ENCODE peak calls at places on chromosome 5, in seven cellular contexts. One of them, this sample, is unnamed.

GRCh38 chr5:1103505-1104326 is 8.1 kb downstream of the SLC12A7 start:
- DNase-seq in T-helper 2 cell: peak
- DNase-seq in astrocyte: no peak
- DNase-seq in bronchial epithelial cell: no peak
- DNase-seq in activated naive CD8-positive, alpha-beta T cell treated with anti-CD3 and anti-CD28 coated beads, Interleukin-2, amount 50 U/mL, for 24 hours: no peak
- DNase-seq in HCEC 1CT: no peak
- DNase-seq in HTR-8/SVneo: no peak
- DNase-seq in this sample: no peak

GRCh38 chr5:171308453-171309275 is at the start of gene TLX3:
- DNase-seq in HTR-8/SVneo: peak
- DNase-seq in activated naive CD8-positive, alpha-beta T cell treated with anti-CD3 and anti-CD28 coated beads, Interleukin-2, amount 50 U/mL, for 24 hours: no peak
- DNase-seq in HCEC 1CT: no peak
- DNase-seq in bronchial epithelial cell: peak
- DNase-seq in astrocyte: no peak
- DNase-seq in T-helper 2 cell: no peak
- DNase-seq in this sample: no peak

GRCh38 chr5:1925111-1926070 is 42.7 kb upstream of the IRX4 start:
- DNase-seq in HCEC 1CT: no peak
- DNase-seq in activated naive CD8-positive, alpha-beta T cell treated with anti-CD3 and anti-CD28 coated beads, Interleukin-2, amount 50 U/mL, for 24 hours: no peak
- DNase-seq in T-helper 2 cell: no peak
- DNase-seq in astrocyte: no peak
- DNase-seq in HTR-8/SVneo: no peak
- DNase-seq in bronchial epithelial cell: no peak
- DNase-seq in this sample: no peak

GRCh38 chr5:147417133-147417813 is 92.6 kb downstream of the DPYSL3 start:
- DNase-seq in astrocyte: peak
- DNase-seq in HTR-8/SVneo: no peak
- DNase-seq in T-helper 2 cell: no peak
- DNase-seq in activated naive CD8-positive, alpha-beta T cell treated with anti-CD3 and anti-CD28 coated beads, Interleukin-2, amount 50 U/mL, for 24 hours: no peak
- DNase-seq in HCEC 1CT: peak
- DNase-seq in bronchial epithelial cell: peak
- DNase-seq in this sample: no peak

GRCh38 chr5:141655020-141655419 is 3.8 kb upstream of the FCHSD1 start:
- DNase-seq in T-helper 2 cell: no peak
- DNase-seq in astrocyte: no peak
- DNase-seq in HTR-8/SVneo: no peak
- DNase-seq in HCEC 1CT: no peak
- DNase-seq in activated naive CD8-positive, alpha-beta T cell treated with anti-CD3 and anti-CD28 coated beads, Interleukin-2, amount 50 U/mL, for 24 hours: no peak
- DNase-seq in bronchial epithelial cell: no peak
- DNase-seq in this sample: no peak

GRCh38 chr5:73938280-73938937 is 312.4 kb downstream of the ARHGEF28 start:
- DNase-seq in activated naive CD8-positive, alpha-beta T cell treated with anti-CD3 and anti-CD28 coated beads, Interleukin-2, amount 50 U/mL, for 24 hours: no peak
- DNase-seq in HTR-8/SVneo: peak
- DNase-seq in astrocyte: peak
- DNase-seq in HCEC 1CT: peak
- DNase-seq in T-helper 2 cell: no peak
- DNase-seq in bronchial epithelial cell: peak
- DNase-seq in this sample: peak

GRCh38 chr5:53568868-53569267 is 8.4 kb downstream of the NDUFS4 start:
- DNase-seq in T-helper 2 cell: no peak
- DNase-seq in astrocyte: no peak
- DNase-seq in HTR-8/SVneo: no peak
- DNase-seq in bronchial epithelial cell: no peak
- DNase-seq in HCEC 1CT: no peak
- DNase-seq in activated naive CD8-positive, alpha-beta T cell treated with anti-CD3 and anti-CD28 coated beads, Interleukin-2, amount 50 U/mL, for 24 hours: no peak
- DNase-seq in this sample: no peak

GRCh38 chr5:181054871-181055494 is 14.9 kb downstream of the BTNL9 start:
- DNase-seq in T-helper 2 cell: no peak
- DNase-seq in activated naive CD8-positive, alpha-beta T cell treated with anti-CD3 and anti-CD28 coated beads, Interleukin-2, amount 50 U/mL, for 24 hours: no peak
- DNase-seq in astrocyte: no peak
- DNase-seq in HCEC 1CT: no peak
- DNase-seq in bronchial epithelial cell: no peak
- DNase-seq in HTR-8/SVneo: no peak
- DNase-seq in this sample: no peak

GRCh38 chr5:91206734-91207133 is 176.4 kb downstream of the ARRDC3 start:
- DNase-seq in astrocyte: peak
- DNase-seq in activated naive CD8-positive, alpha-beta T cell treated with anti-CD3 and anti-CD28 coated beads, Interleukin-2, amount 50 U/mL, for 24 hours: no peak
- DNase-seq in bronchial epithelial cell: peak
- DNase-seq in HTR-8/SVneo: no peak
- DNase-seq in T-helper 2 cell: no peak
- DNase-seq in HCEC 1CT: peak
- DNase-seq in this sample: peak

GRCh38 chr5:45411971-45412612 is 284.1 kb downstream of the HCN1 start:
- DNase-seq in astrocyte: peak
- DNase-seq in T-helper 2 cell: no peak
- DNase-seq in HCEC 1CT: peak
- DNase-seq in activated naive CD8-positive, alpha-beta T cell treated with anti-CD3 and anti-CD28 coated beads, Interleukin-2, amount 50 U/mL, for 24 hours: no peak
- DNase-seq in HTR-8/SVneo: no peak
- DNase-seq in bronchial epithelial cell: no peak
- DNase-seq in this sample: peak

GRCh38 chr5:14676320-14676719 is 11.8 kb downstream of the OTULIN start:
- DNase-seq in activated naive CD8-positive, alpha-beta T cell treated with anti-CD3 and anti-CD28 coated beads, Interleukin-2, amount 50 U/mL, for 24 hours: peak
- DNase-seq in HCEC 1CT: peak
- DNase-seq in astrocyte: peak
- DNase-seq in bronchial epithelial cell: peak
- DNase-seq in T-helper 2 cell: no peak
- DNase-seq in HTR-8/SVneo: no peak
- DNase-seq in this sample: no peak

GRCh38 chr5:75046366-75047142 is 5.8 kb downstream of the GCNT4 start:
- DNase-seq in HTR-8/SVneo: no peak
- DNase-seq in T-helper 2 cell: no peak
- DNase-seq in HCEC 1CT: no peak
- DNase-seq in astrocyte: no peak
- DNase-seq in activated naive CD8-positive, alpha-beta T cell treated with anti-CD3 and anti-CD28 coated beads, Interleukin-2, amount 50 U/mL, for 24 hours: no peak
- DNase-seq in bronchial epithelial cell: peak
- DNase-seq in this sample: no peak

GRCh38 chr5:2752059-2752874 is 790 bp upstream of the IRX2 start:
- DNase-seq in T-helper 2 cell: no peak
- DNase-seq in HCEC 1CT: no peak
- DNase-seq in astrocyte: no peak
- DNase-seq in HTR-8/SVneo: no peak
- DNase-seq in bronchial epithelial cell: no peak
- DNase-seq in activated naive CD8-positive, alpha-beta T cell treated with anti-CD3 and anti-CD28 coated beads, Interleukin-2, amount 50 U/mL, for 24 hours: no peak
- DNase-seq in this sample: peak

GRCh38 chr5:20683241-20683940 is 695.4 kb upstream of the CDH18 start:
- DNase-seq in bronchial epithelial cell: peak
- DNase-seq in HCEC 1CT: no peak
- DNase-seq in T-helper 2 cell: no peak
- DNase-seq in astrocyte: no peak
- DNase-seq in activated naive CD8-positive, alpha-beta T cell treated with anti-CD3 and anti-CD28 coated beads, Interleukin-2, amount 50 U/mL, for 24 hours: no peak
- DNase-seq in HTR-8/SVneo: no peak
- DNase-seq in this sample: no peak

GRCh38 chr5:40121236-40121635 is 558.5 kb upstream of the PTGER4 start:
- DNase-seq in activated naive CD8-positive, alpha-beta T cell treated with anti-CD3 and anti-CD28 coated beads, Interleukin-2, amount 50 U/mL, for 24 hours: no peak
- DNase-seq in HCEC 1CT: peak
- DNase-seq in T-helper 2 cell: no peak
- DNase-seq in astrocyte: no peak
- DNase-seq in bronchial epithelial cell: no peak
- DNase-seq in HTR-8/SVneo: no peak
- DNase-seq in this sample: no peak

GRCh38 chr5:99929067-99929805 is 605.9 kb upstream of the FAM174A start:
- DNase-seq in astrocyte: no peak
- DNase-seq in HCEC 1CT: no peak
- DNase-seq in T-helper 2 cell: no peak
- DNase-seq in bronchial epithelial cell: no peak
- DNase-seq in HTR-8/SVneo: no peak
- DNase-seq in activated naive CD8-positive, alpha-beta T cell treated with anti-CD3 and anti-CD28 coated beads, Interleukin-2, amount 50 U/mL, for 24 hours: no peak
- DNase-seq in this sample: no peak

GRCh38 chr5:128494516-128494915 is 43.5 kb downstream of the FBN2 start:
- DNase-seq in bronchial epithelial cell: no peak
- DNase-seq in HTR-8/SVneo: no peak
- DNase-seq in T-helper 2 cell: no peak
- DNase-seq in activated naive CD8-positive, alpha-beta T cell treated with anti-CD3 and anti-CD28 coated beads, Interleukin-2, amount 50 U/mL, for 24 hours: no peak
- DNase-seq in astrocyte: no peak
- DNase-seq in HCEC 1CT: no peak
- DNase-seq in this sample: peak

This sample was measured in RKO.